ENCODE peak calls at places on chromosomes 7 and 10, in five cellular contexts. One of them, this sample, is unnamed.

GRCh38 chr10:90718185-90718584 is 139.7 kb downstream of the HTR7 start:
- DNase-seq in IMR-90: no peak
- DNase-seq in mesenchymal stem cell: no peak
- DNase-seq in H1: no peak
- DNase-seq in neuronal stem cell: no peak
- DNase-seq in this sample: no peak

GRCh38 chr10:34906021-34906965 is 91.2 kb upstream of the PARD3 start:
- DNase-seq in IMR-90: peak
- DNase-seq in mesenchymal stem cell: no peak
- DNase-seq in H1: no peak
- DNase-seq in neuronal stem cell: peak
- DNase-seq in this sample: peak

GRCh38 chr7:129803546-129804081 is 149.1 kb downstream of the UBE2H start:
- DNase-seq in IMR-90: no peak
- DNase-seq in mesenchymal stem cell: no peak
- DNase-seq in H1: no peak
- DNase-seq in neuronal stem cell: no peak
- DNase-seq in this sample: no peak

GRCh38 chr10:100970076-100970913 is 991 bp downstream of the SEMA4G start:
- DNase-seq in IMR-90: no peak
- DNase-seq in mesenchymal stem cell: no peak
- DNase-seq in H1: no peak
- DNase-seq in neuronal stem cell: no peak
- DNase-seq in this sample: peak

GRCh38 chr7:49367072-49367471 is 406.4 kb upstream of the VWC2 start:
- DNase-seq in IMR-90: no peak
- DNase-seq in mesenchymal stem cell: no peak
- DNase-seq in H1: no peak
- DNase-seq in neuronal stem cell: no peak
- DNase-seq in this sample: no peak

GRCh38 chr10:3924344-3924743 is 139.3 kb upstream of the KLF6 start:
- DNase-seq in IMR-90: peak
- DNase-seq in mesenchymal stem cell: peak
- DNase-seq in H1: no peak
- DNase-seq in neuronal stem cell: no peak
- DNase-seq in this sample: no peak

GRCh38 chr10:89942217-89942616 is 240.8 kb downstream of the KIF20B start:
- DNase-seq in IMR-90: no peak
- DNase-seq in mesenchymal stem cell: no peak
- DNase-seq in H1: no peak
- DNase-seq in neuronal stem cell: no peak
- DNase-seq in this sample: no peak

GRCh38 chr10:68132391-68132790 is 23.1 kb downstream of the MYPN start:
- DNase-seq in IMR-90: no peak
- DNase-seq in mesenchymal stem cell: no peak
- DNase-seq in H1: no peak
- DNase-seq in neuronal stem cell: no peak
- DNase-seq in this sample: no peak

GRCh38 chr10:52818019-52818418 is 45.4 kb upstream of the MBL2 start:
- DNase-seq in IMR-90: peak
- DNase-seq in mesenchymal stem cell: peak
- DNase-seq in H1: peak
- DNase-seq in neuronal stem cell: peak
- DNase-seq in this sample: no peak

GRCh38 chr10:124693396-124693795 is 50.8 kb downstream of the FAM53B start:
- DNase-seq in IMR-90: no peak
- DNase-seq in mesenchymal stem cell: no peak
- DNase-seq in H1: no peak
- DNase-seq in neuronal stem cell: no peak
- DNase-seq in this sample: no peak

GRCh38 chr10:72524489-72524888 is 101.4 kb downstream of the MICU1 start:
- DNase-seq in IMR-90: no peak
- DNase-seq in mesenchymal stem cell: no peak
- DNase-seq in H1: no peak
- DNase-seq in neuronal stem cell: no peak
- DNase-seq in this sample: no peak

GRCh38 chr7:73437699-73438416 is 4.3 kb downstream of the FZD9 start:
- DNase-seq in IMR-90: no peak
- DNase-seq in mesenchymal stem cell: no peak
- DNase-seq in H1: no peak
- DNase-seq in neuronal stem cell: no peak
- DNase-seq in this sample: no peak

GRCh38 chr7:100546129-100546867 is 7.3 kb downstream of the AGFG2 start:
- DNase-seq in IMR-90: no peak
- DNase-seq in mesenchymal stem cell: peak
- DNase-seq in H1: no peak
- DNase-seq in neuronal stem cell: no peak
- DNase-seq in this sample: no peak

GRCh38 chr10:112379635-112380296 is 5.8 kb downstream of the ACSL5 start:
- DNase-seq in IMR-90: peak
- DNase-seq in mesenchymal stem cell: peak
- DNase-seq in H1: no peak
- DNase-seq in neuronal stem cell: no peak
- DNase-seq in this sample: no peak

GRCh38 chr7:67392596-67393438 is 396.2 kb downstream of the TYW1 start:
- DNase-seq in IMR-90: no peak
- DNase-seq in mesenchymal stem cell: no peak
- DNase-seq in H1: peak
- DNase-seq in neuronal stem cell: no peak
- DNase-seq in this sample: peak

GRCh38 chr7:136074840-136075239 is 97.7 kb upstream of the MTPN start:
- DNase-seq in IMR-90: no peak
- DNase-seq in mesenchymal stem cell: no peak
- DNase-seq in H1: no peak
- DNase-seq in neuronal stem cell: no peak
- DNase-seq in this sample: no peak

GRCh38 chr10:118033905-118034304 is 12.8 kb downstream of the RAB11FIP2 start:
- DNase-seq in IMR-90: peak
- DNase-seq in mesenchymal stem cell: peak
- DNase-seq in H1: no peak
- DNase-seq in neuronal stem cell: no peak
- DNase-seq in this sample: no peak

GRCh38 chr7:156842740-156843140 is 50.2 kb downstream of the LMBR1 start:
- DNase-seq in IMR-90: no peak
- DNase-seq in mesenchymal stem cell: no peak
- DNase-seq in H1: no peak
- DNase-seq in neuronal stem cell: no peak
- DNase-seq in this sample: no peak

GRCh38 chr7:80428161-80429054 is 83.5 kb downstream of the GNAT3 start:
- DNase-seq in IMR-90: peak
- DNase-seq in mesenchymal stem cell: peak
- DNase-seq in H1: no peak
- DNase-seq in neuronal stem cell: peak
- DNase-seq in this sample: peak

GRCh38 chr7:157703131-157703530 is 366.3 kb downstream of the DNAJB6 start:
- DNase-seq in IMR-90: no peak
- DNase-seq in mesenchymal stem cell: no peak
- DNase-seq in H1: no peak
- DNase-seq in neuronal stem cell: no peak
- DNase-seq in this sample: peak

GRCh38 chr10:653991-654646 is 35.3 kb downstream of the DIP2C start:
- DNase-seq in IMR-90: peak
- DNase-seq in mesenchymal stem cell: peak
- DNase-seq in H1: no peak
- DNase-seq in neuronal stem cell: no peak
- DNase-seq in this sample: no peak

GRCh38 chr10:47073967-47074366 is 162.7 kb downstream of the PTPN20 start:
- DNase-seq in IMR-90: no peak
- DNase-seq in mesenchymal stem cell: no peak
- DNase-seq in H1: no peak
- DNase-seq in neuronal stem cell: no peak
- DNase-seq in this sample: no peak

GRCh38 chr7:1842321-1843221 is 172.5 kb downstream of the ELFN1 start:
- DNase-seq in IMR-90: peak
- DNase-seq in mesenchymal stem cell: peak
- DNase-seq in H1: no peak
- DNase-seq in neuronal stem cell: no peak
- DNase-seq in this sample: no peak

GRCh38 chr7:82067628-82068264 is 297.9 kb upstream of the HGF start:
- DNase-seq in IMR-90: no peak
- DNase-seq in mesenchymal stem cell: peak
- DNase-seq in H1: no peak
- DNase-seq in neuronal stem cell: no peak
- DNase-seq in this sample: no peak

GRCh38 chr10:119859422-119860258 is 13.0 kb downstream of the MCMBP start:
- DNase-seq in IMR-90: peak
- DNase-seq in mesenchymal stem cell: peak
- DNase-seq in H1: no peak
- DNase-seq in neuronal stem cell: peak
- DNase-seq in this sample: no peak

GRCh38 chr10:114544045-114544659 is 113.9 kb downstream of the ABLIM1 start:
- DNase-seq in IMR-90: no peak
- DNase-seq in mesenchymal stem cell: no peak
- DNase-seq in H1: no peak
- DNase-seq in neuronal stem cell: no peak
- DNase-seq in this sample: no peak

GRCh38 chr10:45410807-45411606 is 37.0 kb downstream of the ALOX5 start:
- DNase-seq in IMR-90: no peak
- DNase-seq in mesenchymal stem cell: peak
- DNase-seq in H1: no peak
- DNase-seq in neuronal stem cell: no peak
- DNase-seq in this sample: no peak

GRCh38 chr10:28677889-28678686 is 767 bp downstream of the BAMBI start:
- DNase-seq in IMR-90: peak
- DNase-seq in mesenchymal stem cell: peak
- DNase-seq in H1: no peak
- DNase-seq in neuronal stem cell: no peak
- DNase-seq in this sample: peak

GRCh38 chr10:28676297-28676967 is 889 bp upstream of the BAMBI start:
- DNase-seq in IMR-90: no peak
- DNase-seq in mesenchymal stem cell: peak
- DNase-seq in H1: no peak
- DNase-seq in neuronal stem cell: no peak
- DNase-seq in this sample: peak

GRCh38 chr10:28678687-28679457 is 1.6 kb downstream of the BAMBI start:
- DNase-seq in IMR-90: peak
- DNase-seq in mesenchymal stem cell: peak
- DNase-seq in H1: no peak
- DNase-seq in neuronal stem cell: no peak
- DNase-seq in this sample: no peak

GRCh38 chr10:28674782-28675181 is 2.5 kb upstream of the BAMBI start:
- DNase-seq in IMR-90: no peak
- DNase-seq in mesenchymal stem cell: no peak
- DNase-seq in H1: no peak
- DNase-seq in neuronal stem cell: no peak
- DNase-seq in this sample: no peak

GRCh38 chr10:28676968-28677888 is at the start of gene BAMBI:
- DNase-seq in IMR-90: peak
- DNase-seq in mesenchymal stem cell: peak
- DNase-seq in H1: peak
- DNase-seq in neuronal stem cell: peak
- DNase-seq in this sample: peak
- H2BK15ac ChIP-seq in IMR-90: peak
- H2BK15ac ChIP-seq in mesenchymal stem cell: peak
- H2BK15ac ChIP-seq in H1: no peak
- H2BK15ac ChIP-seq in neuronal stem cell: peak
- H2BK15ac ChIP-seq in this sample: no peak

DNA sequence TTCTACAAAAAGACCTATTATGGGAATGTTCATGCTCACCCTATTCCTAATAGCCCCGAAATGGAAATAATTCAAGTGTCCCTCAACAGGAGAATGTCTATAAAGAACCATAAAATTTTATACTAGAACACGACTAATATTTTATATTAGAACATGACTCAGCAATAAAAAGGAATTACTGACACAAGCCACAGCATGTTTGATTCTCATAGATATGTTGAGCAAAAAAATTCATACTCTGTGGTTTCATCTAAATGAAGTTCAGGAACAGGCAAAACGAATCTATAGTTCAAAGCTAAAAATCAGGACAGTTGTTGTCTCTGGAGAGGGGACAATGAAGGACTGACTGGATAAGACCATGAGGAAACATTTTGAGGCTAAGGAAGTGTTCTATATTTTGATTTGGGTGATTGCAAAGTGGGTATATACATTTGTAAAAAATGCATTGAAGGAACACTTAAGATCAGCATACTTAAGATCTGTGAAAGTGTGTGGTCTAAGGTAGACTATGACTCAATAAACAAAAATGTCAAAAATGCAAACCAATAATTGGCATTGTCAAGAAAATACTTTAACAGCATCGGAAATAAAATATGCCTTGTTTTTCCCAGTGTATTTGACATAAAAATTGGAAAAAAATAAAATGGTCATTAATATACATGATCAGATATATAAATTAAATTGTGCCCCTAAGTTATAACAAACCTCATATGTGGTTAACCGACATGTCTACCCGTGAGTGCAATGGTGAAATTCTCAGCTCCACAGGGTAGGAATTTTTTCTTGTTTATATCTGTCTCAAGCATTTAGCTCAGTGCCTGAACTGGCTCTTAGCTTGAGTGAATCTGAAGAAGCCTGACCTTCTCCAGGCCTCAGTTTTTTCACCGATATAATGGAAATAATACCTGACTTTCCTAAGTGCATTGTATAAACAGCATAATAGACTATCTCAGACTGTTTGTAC is 124.9 kb upstream of the CTTNBP2 start:
- DNase-seq in IMR-90: no peak
- DNase-seq in mesenchymal stem cell: peak
- DNase-seq in H1: no peak
- DNase-seq in neuronal stem cell: no peak
- DNase-seq in this sample: no peak
- H2BK15ac ChIP-seq in IMR-90: no peak
- H2BK15ac ChIP-seq in mesenchymal stem cell: no peak
- H2BK15ac ChIP-seq in H1: no peak
- H2BK15ac ChIP-seq in neuronal stem cell: no peak
- H2BK15ac ChIP-seq in this sample: no peak

DNA sequence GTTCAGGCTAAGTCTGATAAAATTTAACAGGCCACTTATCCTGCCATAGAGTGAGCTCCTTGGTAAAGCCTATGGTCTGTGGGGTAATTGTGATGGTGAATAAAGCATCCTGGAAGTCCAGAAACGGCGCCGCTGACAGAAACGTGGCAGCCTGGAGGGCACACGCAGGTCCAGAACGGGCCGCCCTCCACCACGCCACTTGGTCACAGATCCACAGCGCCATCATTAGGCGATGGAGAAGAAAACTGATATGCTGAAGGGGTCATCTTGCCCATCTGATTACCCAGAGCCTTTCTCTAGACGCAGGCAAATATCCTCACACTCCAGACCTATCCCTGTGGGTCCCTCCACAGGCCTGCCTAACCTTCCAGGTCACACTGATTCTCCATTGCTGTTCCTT is 37.8 kb downstream of the PODXL start:
- DNase-seq in IMR-90: no peak
- DNase-seq in mesenchymal stem cell: no peak
- DNase-seq in H1: no peak
- DNase-seq in neuronal stem cell: no peak
- DNase-seq in this sample: no peak
- H2BK15ac ChIP-seq in IMR-90: no peak
- H2BK15ac ChIP-seq in mesenchymal stem cell: no peak
- H2BK15ac ChIP-seq in H1: no peak
- H2BK15ac ChIP-seq in neuronal stem cell: no peak
- H2BK15ac ChIP-seq in this sample: no peak

DNA sequence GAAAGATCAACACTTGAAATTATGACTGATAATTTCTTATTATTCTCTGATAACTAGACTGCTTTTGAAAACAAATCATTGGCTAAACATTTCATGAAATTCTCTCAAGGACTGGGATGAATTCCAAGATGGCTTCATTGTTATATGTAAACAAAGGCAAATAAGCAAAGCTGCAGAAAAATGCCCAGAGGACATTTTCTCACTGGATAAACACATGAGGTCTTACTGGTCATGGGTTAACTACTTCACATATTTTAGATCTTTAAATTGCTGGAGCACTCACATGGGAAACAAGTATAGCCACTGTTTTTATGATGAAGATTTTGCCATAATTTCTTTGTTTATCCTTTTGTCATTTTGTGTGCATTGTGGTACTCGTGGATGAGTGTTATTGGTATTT is 239.1 kb downstream of the PHF14 start:
- DNase-seq in IMR-90: peak
- DNase-seq in mesenchymal stem cell: peak
- DNase-seq in H1: no peak
- DNase-seq in neuronal stem cell: no peak
- DNase-seq in this sample: no peak
- H2BK15ac ChIP-seq in IMR-90: no peak
- H2BK15ac ChIP-seq in mesenchymal stem cell: no peak
- H2BK15ac ChIP-seq in H1: no peak
- H2BK15ac ChIP-seq in neuronal stem cell: no peak
- H2BK15ac ChIP-seq in this sample: no peak